ENCODE peak calls at places on chromosome 1, in nine cellular contexts. T, H, Q, U, G, I, P, S and W are unnamed samples.

GRCh38 chr1:206982216-206982615 is 12.0 kb upstream of the FCAMR start:
- DNase-seq in P (peak), Q (no peak), G (peak), T (peak), S (peak), U (peak), H (peak), I (peak), W (peak)

GRCh38 chr1:245800901-245801605 is 646.3 kb downstream of the KIF26B start:
- DNase-seq in Q (peak), U (no peak), T (no peak), P (no peak), I (no peak), G (no peak), H (peak), S (no peak), W (no peak)

GRCh38 chr1:36520771-36521420 is 38.2 kb upstream of the CSF3R start:
- DNase-seq in U (no peak), I (no peak), Q (no peak), P (no peak), S (no peak), G (no peak), T (no peak), H (no peak), W (no peak)

GRCh38 chr1:165397945-165398344 is 41.4 kb upstream of the LMX1A start:
- DNase-seq in Q (no peak), U (no peak), T (peak), G (peak), I (no peak), H (peak), P (no peak), S (peak), W (no peak)

GRCh38 chr1:201999625-202000238 is 10.7 kb upstream of the ELF3 start:
- DNase-seq in S (no peak), T (peak), I (no peak), P (no peak), Q (no peak), U (peak), H (peak), G (peak), W (no peak)

GRCh38 chr1:6747679-6748078 is 37.6 kb upstream of the CAMTA1 start:
- DNase-seq in T (no peak), P (no peak), S (no peak), G (no peak), I (no peak), Q (no peak), H (no peak), U (no peak), W (no peak)

GRCh38 chr1:230441630-230442029 is 15.5 kb upstream of the PGBD5 start:
- DNase-seq in T (peak), P (no peak), U (no peak), I (no peak), H (no peak), G (no peak), Q (no peak), S (no peak), W (no peak)

GRCh38 chr1:53406551-53407235 is 52.5 kb upstream of the DMRTB1 start:
- DNase-seq in P (no peak), U (peak), G (no peak), T (no peak), Q (no peak), I (no peak), H (no peak), S (no peak), W (no peak)

GRCh38 chr1:33082575-33083112 is 1.7 kb downstream of the AZIN2 start:
- DNase-seq in U (no peak), P (no peak), S (no peak), I (no peak), G (no peak), H (no peak), Q (no peak), T (no peak), W (no peak)

GRCh38 chr1:247373721-247374141 is 42.1 kb upstream of the ZNF496 start:
- DNase-seq in U (no peak), H (peak), I (no peak), T (peak), P (peak), S (peak), G (peak), Q (no peak), W (peak)

GRCh38 chr1:145926706-145927072 is 595 bp downstream of the RBM8A start:
- DNase-seq in I (no peak), G (no peak), S (no peak), H (peak), Q (no peak), U (no peak), T (no peak), P (no peak), W (no peak)

GRCh38 chr1:203129501-203130231 is 2.1 kb downstream of the ADORA1 start:
- DNase-seq in G (peak), U (peak), H (no peak), T (no peak), P (no peak), Q (no peak), I (no peak), S (no peak), W (peak)

GRCh38 chr1:111101854-111102642 is 37.8 kb downstream of the DRAM2 start:
- DNase-seq in U (peak), H (no peak), P (no peak), Q (no peak), S (no peak), T (no peak), G (no peak), I (no peak), W (no peak)

GRCh38 chr1:164783778-164784555 is 225.0 kb downstream of the PBX1 start:
- DNase-seq in T (no peak), H (no peak), Q (no peak), U (no peak), S (no peak), P (no peak), I (no peak), G (peak), W (peak)

GRCh38 chr1:47763456-47764171 is 233.6 kb downstream of the TRABD2B start:
- DNase-seq in S (no peak), I (no peak), Q (no peak), H (peak), P (no peak), U (no peak), T (no peak), G (no peak), W (no peak)

GRCh38 chr1:33137800-33138199 is 44.0 kb downstream of the TRIM62 start:
- DNase-seq in T (peak), S (no peak), H (peak), Q (no peak), P (no peak), I (no peak), U (no peak), G (peak), W (no peak)

GRCh38 chr1:113647121-113647520 is 112.2 kb downstream of the PHTF1 start:
- DNase-seq in H (peak), I (no peak), S (no peak), Q (no peak), P (no peak), G (no peak), T (no peak), U (no peak), W (no peak)

GRCh38 chr1:84605157-84605556 is 30.9 kb upstream of the CTBS start:
- DNase-seq in S (no peak), T (no peak), G (no peak), H (no peak), I (no peak), Q (no peak), U (no peak), P (no peak), W (no peak)

GRCh38 chr1:232247669-232248068 is 382.3 kb downstream of the SIPA1L2 start:
- DNase-seq in T (no peak), Q (no peak), P (no peak), H (no peak), S (no peak), G (no peak), U (no peak), I (no peak), W (no peak)

GRCh38 chr1:67760030-67760821 is 73.0 kb downstream of the GNG12 start:
- DNase-seq in U (peak), Q (no peak), H (peak), T (peak), S (peak), G (peak), I (peak), P (peak), W (peak)

GRCh38 chr1:67114162-67114561 is 20.6 kb downstream of the C1orf141 start:
- DNase-seq in Q (no peak), T (no peak), P (no peak), H (no peak), S (no peak), G (no peak), U (no peak), I (no peak), W (no peak)

GRCh38 chr1:33466159-33466558 is 6.3 kb upstream of the ZSCAN20 start:
- DNase-seq in S (peak), I (no peak), T (no peak), U (no peak), Q (no peak), G (no peak), H (no peak), P (no peak), W (no peak)

GRCh38 chr1:167166703-167167100 is 54.0 kb upstream of the POU2F1 start:
- DNase-seq in H (no peak), T (peak), S (no peak), Q (no peak), U (no peak), G (no peak), I (no peak), P (no peak), W (no peak)

GRCh38 chr1:64886877-64887276 is 79.5 kb downstream of the JAK1 start:
- DNase-seq in Q (no peak), U (no peak), S (no peak), T (no peak), H (no peak), I (no peak), G (no peak), P (no peak), W (no peak)

GRCh38 chr1:1112237-1112985 is 3.5 kb downstream of the C1orf159 start:
- DNase-seq in U (no peak), S (no peak), I (no peak), P (peak), H (no peak), T (no peak), G (no peak), Q (no peak), W (no peak)

GRCh38 chr1:6358757-6359567 is 34.6 kb downstream of the ACOT7 start:
- DNase-seq in U (no peak), H (peak), Q (peak), P (peak), I (no peak), S (no peak), G (peak), T (peak), W (no peak)

GRCh38 chr1:10909697-10910489 is 102.6 kb upstream of the TARDBP start:
- DNase-seq in U (no peak), T (peak), I (no peak), S (no peak), G (peak), P (peak), H (peak), Q (no peak), W (peak)

GRCh38 chr1:233518344-233518743 is 95.6 kb upstream of the KCNK1 start:
- DNase-seq in U (peak), G (no peak), T (peak), H (peak), I (no peak), P (no peak), S (no peak), Q (no peak), W (no peak)

GRCh38 chr1:204316164-204316563 is 43.6 kb downstream of the PLEKHA6 start:
- DNase-seq in Q (no peak), T (no peak), U (no peak), P (no peak), G (no peak), S (no peak), I (no peak), H (no peak), W (no peak)

GRCh38 chr1:162248854-162249535 is 127.7 kb downstream of the SPATA46 start:
- DNase-seq in P (no peak), Q (no peak), U (no peak), G (no peak), S (no peak), H (peak), T (peak), I (no peak), W (no peak)

GRCh38 chr1:10716840-10717239 is 79.6 kb downstream of the CASZ1 start:
- DNase-seq in G (no peak), Q (no peak), H (no peak), U (no peak), I (no peak), S (no peak), T (no peak), P (no peak), W (no peak)

GRCh38 chr1:230222678-230223077 is 155.6 kb downstream of the GALNT2 start:
- DNase-seq in Q (no peak), S (no peak), U (no peak), H (no peak), T (no peak), I (no peak), G (no peak), P (no peak), W (no peak)

GRCh38 chr1:40922969-40923368 is 56.5 kb upstream of the CTPS1 start:
- DNase-seq in U (no peak), Q (no peak), I (no peak), G (peak), H (no peak), P (no peak), T (no peak), S (no peak), W (no peak)

GRCh38 chr1:56061824-56062223 is 517.5 kb downstream of the PLPP3 start:
- DNase-seq in I (no peak), H (no peak), S (no peak), G (no peak), U (no peak), P (no peak), T (no peak), Q (no peak), W (no peak)

GRCh38 chr1:8461341-8462110 is 143.6 kb downstream of the SLC45A1 start:
- DNase-seq in U (no peak), S (no peak), Q (no peak), H (no peak), T (no peak), G (no peak), I (no peak), P (no peak), W (no peak)

GRCh38 chr1:8460784-8461183 is 142.9 kb downstream of the SLC45A1 start:
- DNase-seq in U (no peak), H (no peak), I (no peak), T (peak), G (no peak), P (no peak), S (no peak), Q (no peak), W (no peak)

GRCh38 chr1:8457771-8458409 is 140.0 kb downstream of the SLC45A1 start:
- DNase-seq in I (no peak), T (no peak), S (no peak), G (no peak), U (no peak), H (no peak), P (no peak), Q (no peak), W (no peak)

GRCh38 chr1:8458607-8459006 is 140.7 kb downstream of the SLC45A1 start:
- DNase-seq in P (no peak), T (no peak), G (no peak), I (no peak), H (no peak), Q (no peak), S (no peak), U (no peak), W (no peak)

GRCh38 chr1:8460132-8460544 is 142.2 kb downstream of the SLC45A1 start:
- DNase-seq in G (no peak), P (no peak), Q (no peak), T (peak), I (no peak), S (no peak), H (no peak), U (no peak), W (no peak)
- H3K27ac ChIP-seq in G (no peak), P (no peak), Q (no peak), T (no peak), I (no peak), S (peak), H (no peak), U (no peak), W (no peak)

GRCh38 chr1:150385537-150386445 is 21.8 kb downstream of the RPRD2 start:
- DNase-seq in U (no peak), G (no peak), H (no peak), S (no peak), T (no peak), I (no peak), P (no peak), Q (no peak), W (no peak)
- H3K27ac ChIP-seq in U (no peak), G (no peak), H (no peak), S (no peak), T (no peak), I (no peak), P (no peak), Q (no peak), W (no peak)

GRCh38 chr1:35320937-35321336 is 52.4 kb downstream of the ZMYM4 start:
- DNase-seq in I (no peak), P (no peak), Q (no peak), U (no peak), H (no peak), S (no peak), T (no peak), G (no peak), W (no peak)

GRCh38 chr1:35319988-35320713 is 51.6 kb downstream of the ZMYM4 start:
- DNase-seq in U (no peak), P (no peak), T (no peak), H (peak), I (no peak), G (peak), S (no peak), Q (no peak), W (peak)

GRCh38 chr1:35315649-35316048 is 47.1 kb downstream of the ZMYM4 start:
- DNase-seq in S (no peak), P (no peak), G (no peak), U (no peak), I (no peak), H (no peak), Q (no peak), T (no peak), W (no peak)

DNA sequence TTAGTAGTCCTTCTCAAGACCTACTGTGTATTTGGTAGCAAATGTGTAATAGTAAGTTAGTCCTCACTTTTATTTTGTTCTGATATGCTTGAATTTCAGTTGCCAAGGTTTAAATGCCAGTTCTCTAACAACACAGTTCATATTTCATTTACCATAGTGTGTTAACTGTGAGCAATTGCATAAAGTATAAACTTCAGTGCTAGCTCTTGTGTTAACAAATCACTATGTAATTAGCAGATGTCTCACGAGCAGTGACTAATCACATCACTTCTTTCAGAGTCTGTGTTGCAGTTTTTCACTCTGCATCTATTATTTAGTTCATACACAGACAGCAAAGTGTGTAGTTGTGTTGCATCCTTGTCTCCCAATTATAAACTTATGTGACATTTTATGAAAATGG is 47.8 kb downstream of the ZMYM4 start:
- DNase-seq in G (no peak), I (no peak), U (no peak), S (no peak), P (no peak), T (no peak), Q (no peak), H (peak), W (no peak)
- H3K27ac ChIP-seq in G (no peak), I (no peak), U (no peak), S (no peak), P (no peak), T (no peak), Q (no peak), H (no peak), W (no peak)

DNA sequence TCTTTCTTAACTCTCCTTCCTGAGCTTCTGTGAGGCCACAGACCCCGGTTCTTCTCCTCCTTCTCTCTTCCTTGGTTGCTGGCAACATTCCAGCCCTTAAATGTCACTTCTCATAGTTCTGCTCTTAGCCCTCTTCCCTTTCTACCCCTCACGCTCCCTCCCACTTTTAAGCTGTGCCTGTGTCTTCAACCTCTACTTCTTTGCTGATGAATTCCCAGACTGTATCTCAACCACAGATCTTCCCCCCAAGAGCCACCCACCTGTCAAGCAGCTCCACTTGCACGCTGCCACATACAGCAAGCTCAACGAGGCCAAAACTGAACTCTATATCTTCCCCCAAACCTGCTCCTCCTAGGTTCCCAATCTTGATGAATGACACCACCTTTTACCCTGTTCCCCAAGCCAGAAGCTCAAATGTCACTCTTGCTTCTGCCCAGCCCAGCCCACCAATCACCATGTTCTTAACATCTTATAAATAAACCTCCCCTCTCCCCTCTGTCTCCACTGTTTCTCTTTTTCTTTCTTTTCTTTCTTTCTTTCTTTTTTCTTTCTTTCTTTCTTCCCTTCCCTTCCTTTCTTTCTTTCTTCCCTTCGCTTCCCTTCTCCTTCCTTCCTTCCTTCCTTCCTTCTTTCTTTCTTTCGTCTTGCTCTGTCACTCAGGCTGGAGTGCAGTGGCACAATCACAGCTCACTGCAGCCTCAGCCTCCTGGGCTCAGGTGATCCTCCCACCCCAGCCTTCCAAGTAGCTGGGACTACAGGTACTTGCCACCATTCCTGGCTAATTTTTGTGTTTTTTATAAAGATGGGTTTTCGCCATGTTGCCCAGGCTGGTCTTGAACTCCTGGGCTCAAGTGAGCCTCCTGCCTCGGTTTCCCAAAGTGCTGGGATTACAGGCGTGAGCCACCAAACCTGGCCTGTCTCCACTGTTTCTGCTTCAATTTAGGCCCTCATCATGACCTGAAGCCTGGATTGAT is 19.8 kb upstream of the PTP4A2 start:
- DNase-seq in U (peak), Q (no peak), S (peak), P (no peak), T (no peak), G (no peak), H (no peak), I (no peak), W (no peak)
- H3K27ac ChIP-seq in U (peak), Q (no peak), S (peak), P (peak), T (no peak), G (no peak), H (no peak), I (peak), W (peak)

GRCh38 chr1:95034506-95034905 is 38.2 kb downstream of the ALG14 start:
- DNase-seq in H (peak), Q (no peak), U (no peak), G (no peak), I (no peak), T (no peak), P (no peak), S (no peak), W (no peak)
- H3K27ac ChIP-seq in H (peak), Q (peak), U (no peak), G (no peak), I (no peak), T (no peak), P (no peak), S (peak), W (no peak)

GRCh38 chr1:151401125-151401788 is 1.9 kb downstream of the PSMB4 start:
- DNase-seq in Q (no peak), T (no peak), P (no peak), U (no peak), S (no peak), I (no peak), H (peak), G (no peak), W (no peak)
- H3K27ac ChIP-seq in Q (no peak), T (no peak), P (no peak), U (no peak), S (no peak), I (no peak), H (no peak), G (no peak), W (no peak)